ENCODE peak calls at places on chromosomes 13 and 19, in five cellular contexts. J is IMR-90, G is mammary epithelial cell, Y is upper lobe of right lung, I is hepatocyte. X is an unnamed sample. For H3K4me1, the result is how much of the 10 kb centered on the place peaks cover.

GRCh38 chr19:53971608-53972007 is 8.9 kb downstream of the CACNG8 start:
- DNase-seq in J (no peak), G (no peak), Y (no peak), I (no peak), X (no peak)

GRCh38 chr19:10116085-10116865 is 3.4 kb downstream of the EIF3G start:
- DNase-seq in J (no peak), G (no peak), Y (no peak), I (no peak), X (peak)

GRCh38 chr13:44013666-44014291 is 134.1 kb downstream of the LACC1 start:
- DNase-seq in G (peak), Y (no peak), I (peak), J (peak), X (no peak)

GRCh38 chr13:27854606-27855005 is 62.3 kb downstream of the GSX1 start:
- DNase-seq in Y (no peak), J (no peak), G (no peak), I (no peak), X (no peak)

GRCh38 chr13:106095919-106096318 is 439.5 kb downstream of the EFNB2 start:
- DNase-seq in G (no peak), I (peak), Y (no peak), J (no peak), X (no peak)

GRCh38 chr19:53311044-53311443 is 22.5 kb upstream of the ZNF845 start:
- DNase-seq in Y (no peak), G (no peak), I (no peak), J (no peak), X (no peak)

GRCh38 chr19:7355151-7355845 is 6.6 kb downstream of the ARHGEF18 start:
- DNase-seq in G (no peak), J (peak), I (peak), Y (peak), X (no peak)

GRCh38 chr19:51788936-51789795 is 5.8 kb upstream of the FPR3 start:
- DNase-seq in G (peak), J (no peak), Y (no peak), I (no peak), X (no peak)

GRCh38 chr13:52945348-52945747 is 83.3 kb upstream of the OLFM4 start:
- DNase-seq in G (no peak), Y (no peak), I (no peak), J (no peak), X (no peak)

GRCh38 chr19:32519023-32519422 is 62.0 kb upstream of the PDCD5 start:
- DNase-seq in J (no peak), Y (no peak), G (no peak), I (no peak), X (no peak)

GRCh38 chr13:97346561-97347254 is 87.3 kb upstream of the RAP2A start:
- DNase-seq in J (no peak), Y (no peak), G (no peak), I (no peak), X (no peak)

GRCh38 chr13:97319088-97319487 is 97.0 kb downstream of the MBNL2 start:
- DNase-seq in G (no peak), J (peak), I (no peak), Y (no peak), X (peak)

GRCh38 chr19:51272183-51272817 is 21.4 kb downstream of the SIGLECL1 start:
- DNase-seq in Y (no peak), I (no peak), G (no peak), J (no peak), X (no peak)

GRCh38 chr13:67878376-67878775 is 648.2 kb upstream of the PCDH9 start:
- DNase-seq in Y (no peak), I (no peak), G (no peak), J (no peak), X (no peak)

GRCh38 chr13:107883561-107884175 is 331.7 kb downstream of the LIG4 start:
- DNase-seq in J (peak), Y (no peak), I (no peak), G (peak), X (no peak)

GRCh38 chr19:30132312-30133075 is 190.5 kb downstream of the URI1 start:
- DNase-seq in J (no peak), Y (peak), I (no peak), G (no peak), X (no peak)

GRCh38 chr13:48496271-48496670 is 36.6 kb downstream of the RCBTB2 start:
- DNase-seq in I (no peak), J (no peak), Y (no peak), G (no peak), X (no peak)

GRCh38 chr13:40508767-40509342 is 157.6 kb downstream of the FOXO1 start:
- DNase-seq in I (no peak), J (no peak), Y (no peak), G (no peak), X (no peak)

GRCh38 chr13:19597523-19597922 is 35.9 kb upstream of the MPHOSPH8 start:
- DNase-seq in G (peak), Y (no peak), J (peak), I (no peak), X (no peak)

GRCh38 chr13:70339738-70340137 is 231.5 kb upstream of the KLHL1 start:
- DNase-seq in J (no peak), I (peak), Y (no peak), G (peak), X (no peak)

GRCh38 chr13:110225609-110226008 is 81.3 kb downstream of the COL4A1 start:
- DNase-seq in J (no peak), I (no peak), Y (no peak), G (no peak), X (no peak)
- H3K27ac ChIP-seq in J (peak), I (no peak), Y (peak), G (no peak), X (peak)

GRCh38 chr13:99203601-99204579 is 3.2 kb downstream of the UBAC2 start:
- DNase-seq in J (no peak), G (no peak), Y (no peak), I (no peak), X (no peak)
- H3K4me1 ChIP-seq in J (under half), G (under half), Y (under half), I (under half), X (under half)

GRCh38 chr13:25756916-25757315 is 294.9 kb downstream of the SHISA2 start:
- DNase-seq in Y (no peak), I (no peak), J (no peak), G (no peak), X (no peak)
- TF ChIP-seq CTCF in Y (no peak), I (no peak), J (no peak), G (peak), X (no peak)

GRCh38 chr13:94706854-94707399 is 5.4 kb downstream of the SOX21 start:
- DNase-seq in G (no peak), Y (no peak), J (no peak), I (no peak), X (no peak)
- H3K27ac ChIP-seq in G (no peak), Y (no peak), J (no peak), I (no peak), X (no peak)

DNA sequence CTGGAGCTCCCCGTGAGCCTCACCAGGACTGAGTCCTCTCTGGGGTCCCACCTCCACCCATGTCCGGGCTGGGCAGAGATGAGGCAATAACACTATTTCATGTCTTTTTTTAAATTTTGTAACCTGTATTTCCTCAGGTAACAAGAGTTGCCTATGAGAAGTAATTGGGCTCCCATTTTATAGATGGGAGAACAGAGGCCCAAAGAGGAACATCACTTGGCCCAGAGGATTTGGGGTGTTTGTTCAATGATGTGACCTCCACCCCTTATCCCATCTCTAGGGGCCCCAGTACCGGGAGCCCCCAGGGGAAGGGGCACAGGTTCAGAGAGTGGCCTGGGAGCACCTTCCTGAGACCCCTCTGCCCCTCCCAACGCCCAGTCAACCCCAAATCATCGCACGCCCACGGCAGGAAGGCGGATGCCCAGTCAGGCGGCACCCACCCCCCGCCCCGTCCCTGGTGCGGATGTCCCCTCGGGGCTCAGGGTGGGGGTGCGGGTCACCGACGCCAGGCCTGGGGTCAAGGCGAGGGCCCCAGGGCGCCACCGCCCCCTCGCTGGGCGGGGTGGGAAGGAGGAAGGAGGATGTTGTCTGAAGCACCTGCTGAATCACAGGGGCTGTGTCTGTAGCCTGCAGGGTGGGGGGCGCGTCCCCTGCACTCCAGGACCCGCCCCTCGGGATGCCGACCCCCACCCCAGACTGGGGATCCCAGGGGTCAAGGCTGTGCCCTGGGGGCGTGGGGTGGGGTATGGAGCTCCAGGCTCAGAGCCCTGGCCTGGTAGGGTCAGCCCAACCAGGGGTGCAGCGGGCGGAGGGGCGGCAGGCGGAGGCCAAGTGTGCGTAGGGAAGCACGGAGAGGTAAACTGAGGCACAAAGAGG is 9.0 kb upstream of the CIRBP start:
- DNase-seq in Y (peak), I (no peak), J (no peak), G (no peak), X (no peak)
- H3K4me1 ChIP-seq in Y (half or more), I (half or more), J (under half), G (half or more), X (under half)

GRCh38 chr13:112618501-112618900 is 30.5 kb upstream of the TUBGCP3 start:
- DNase-seq in J (no peak), Y (no peak), G (no peak), I (no peak), X (no peak)

GRCh38 chr13:112615391-112615790 is 27.4 kb upstream of the TUBGCP3 start:
- DNase-seq in G (peak), J (no peak), I (no peak), Y (no peak), X (no peak)

GRCh38 chr13:112617754-112618375 is 29.9 kb upstream of the TUBGCP3 start:
- DNase-seq in Y (no peak), G (no peak), I (no peak), J (no peak), X (no peak)

GRCh38 chr13:112614835-112615234 is 26.9 kb upstream of the TUBGCP3 start:
- DNase-seq in I (no peak), J (no peak), Y (no peak), G (no peak), X (no peak)

DNA sequence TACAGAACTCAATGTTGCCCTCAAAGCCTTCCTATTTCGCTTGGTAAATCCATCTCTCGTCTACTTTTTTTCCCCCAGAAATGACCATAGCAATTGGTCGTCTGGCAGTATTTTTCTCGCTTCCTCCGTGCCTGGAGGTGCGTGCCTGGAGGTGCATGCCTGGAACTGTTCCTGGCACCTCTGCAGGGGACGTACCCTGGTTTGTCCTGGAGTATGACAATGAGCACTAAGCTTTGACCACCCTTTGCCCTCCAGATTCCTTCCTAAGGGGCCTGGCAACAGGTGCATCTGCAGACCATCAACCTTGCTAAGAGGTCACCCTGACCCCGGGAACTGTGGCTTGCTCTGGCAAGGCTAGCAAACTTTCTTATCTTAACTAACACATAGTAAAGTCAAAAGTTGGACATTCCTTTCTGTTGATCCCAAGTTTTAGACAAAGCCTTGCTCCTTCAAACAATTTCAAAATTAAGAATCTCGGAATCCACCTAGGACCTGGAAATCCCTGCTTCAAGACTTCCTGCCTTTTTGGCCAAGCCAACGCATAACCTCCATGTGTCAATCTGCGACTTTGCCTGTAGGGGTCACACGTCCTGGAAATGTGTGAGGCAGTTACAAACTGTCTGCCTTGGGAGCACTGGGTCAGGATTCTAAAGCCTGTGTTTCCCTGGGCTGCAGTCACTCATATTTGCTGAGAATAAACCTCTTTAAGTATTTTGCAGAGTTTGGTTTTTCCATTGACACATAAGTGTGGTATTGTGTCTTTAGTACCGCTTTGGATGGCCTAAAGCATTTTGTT is 28.8 kb upstream of the TUBGCP3 start:
- DNase-seq in J (peak), Y (no peak), I (peak), G (peak), X (no peak)
- TF ChIP-seq CTCF in J (peak), Y (peak), I (peak), G (peak), X (no peak)

X was measured in gastrocnemius medialis.